ENCODE peak calls at places on chromosomes 11 and 22, in eight cellular contexts. One of them, this sample, is unnamed.

GRCh38 chr22:24392218-24392931 is 35.0 kb upstream of the ADORA2A start:
- DNase-seq in activated T-cell treated with anti-CD3 and anti-CD28 coated beads for 48 hours: no peak
- DNase-seq in chondrocyte: no peak
- DNase-seq in uterus: no peak
- DNase-seq in left ventricle myocardium superior: no peak
- DNase-seq in stimulated activated CD8-positive, alpha-beta memory T cell treated with anti-CD3 and anti-CD28 coated beads, Interleukin-7, amount 100 ng/mL, for 24 hours: no peak
- DNase-seq in glomerular endothelial cell: no peak
- DNase-seq in MV-4-11: no peak
- DNase-seq in this sample: no peak

GRCh38 chr22:48607901-48608650 is 1219.6 kb downstream of the BRD1 start:
- DNase-seq in activated T-cell treated with anti-CD3 and anti-CD28 coated beads for 48 hours: no peak
- DNase-seq in chondrocyte: no peak
- DNase-seq in uterus: no peak
- DNase-seq in left ventricle myocardium superior: no peak
- DNase-seq in stimulated activated CD8-positive, alpha-beta memory T cell treated with anti-CD3 and anti-CD28 coated beads, Interleukin-7, amount 100 ng/mL, for 24 hours: no peak
- DNase-seq in glomerular endothelial cell: no peak
- DNase-seq in MV-4-11: peak; percentile 60
- DNase-seq in this sample: no peak

GRCh38 chr11:128727811-128728431 is 34.0 kb downstream of the FLI1 start:
- DNase-seq in activated T-cell treated with anti-CD3 and anti-CD28 coated beads for 48 hours: no peak
- DNase-seq in chondrocyte: no peak
- DNase-seq in uterus: no peak
- DNase-seq in left ventricle myocardium superior: no peak
- DNase-seq in stimulated activated CD8-positive, alpha-beta memory T cell treated with anti-CD3 and anti-CD28 coated beads, Interleukin-7, amount 100 ng/mL, for 24 hours: no peak
- DNase-seq in glomerular endothelial cell: no peak
- DNase-seq in MV-4-11: peak; percentile 15
- DNase-seq in this sample: no peak

GRCh38 chr11:81377418-81377817 is 1356.2 kb downstream of the FAM181B start:
- DNase-seq in activated T-cell treated with anti-CD3 and anti-CD28 coated beads for 48 hours: no peak
- DNase-seq in chondrocyte: no peak
- DNase-seq in uterus: no peak
- DNase-seq in left ventricle myocardium superior: no peak
- DNase-seq in stimulated activated CD8-positive, alpha-beta memory T cell treated with anti-CD3 and anti-CD28 coated beads, Interleukin-7, amount 100 ng/mL, for 24 hours: no peak
- DNase-seq in glomerular endothelial cell: no peak
- DNase-seq in MV-4-11: no peak
- DNase-seq in this sample: no peak

GRCh38 chr22:47757741-47758140 is 995.3 kb downstream of the TBC1D22A start:
- DNase-seq in activated T-cell treated with anti-CD3 and anti-CD28 coated beads for 48 hours: no peak
- DNase-seq in chondrocyte: no peak
- DNase-seq in uterus: no peak
- DNase-seq in left ventricle myocardium superior: no peak
- DNase-seq in stimulated activated CD8-positive, alpha-beta memory T cell treated with anti-CD3 and anti-CD28 coated beads, Interleukin-7, amount 100 ng/mL, for 24 hours: no peak
- DNase-seq in glomerular endothelial cell: no peak
- DNase-seq in MV-4-11: no peak
- DNase-seq in this sample: no peak

GRCh38 chr22:41913040-41913719 is 1.7 kb downstream of the SHISA8 start:
- DNase-seq in activated T-cell treated with anti-CD3 and anti-CD28 coated beads for 48 hours: no peak
- DNase-seq in chondrocyte: no peak
- DNase-seq in uterus: no peak
- DNase-seq in left ventricle myocardium superior: no peak
- DNase-seq in stimulated activated CD8-positive, alpha-beta memory T cell treated with anti-CD3 and anti-CD28 coated beads, Interleukin-7, amount 100 ng/mL, for 24 hours: no peak
- DNase-seq in glomerular endothelial cell: no peak
- DNase-seq in MV-4-11: no peak
- DNase-seq in this sample: no peak

GRCh38 chr11:69562816-69563215 is 78.1 kb upstream of the CCND1 start:
- DNase-seq in activated T-cell treated with anti-CD3 and anti-CD28 coated beads for 48 hours: no peak
- DNase-seq in chondrocyte: peak; percentile 40
- DNase-seq in uterus: no peak
- DNase-seq in left ventricle myocardium superior: no peak
- DNase-seq in stimulated activated CD8-positive, alpha-beta memory T cell treated with anti-CD3 and anti-CD28 coated beads, Interleukin-7, amount 100 ng/mL, for 24 hours: no peak
- DNase-seq in glomerular endothelial cell: no peak
- DNase-seq in MV-4-11: no peak
- DNase-seq in this sample: no peak

GRCh38 chr11:67269401-67270255 is 3.4 kb downstream of the GRK2 start:
- DNase-seq in activated T-cell treated with anti-CD3 and anti-CD28 coated beads for 48 hours: no peak
- DNase-seq in chondrocyte: peak; percentile 61
- DNase-seq in uterus: peak; percentile 21
- DNase-seq in left ventricle myocardium superior: peak; percentile 56
- DNase-seq in stimulated activated CD8-positive, alpha-beta memory T cell treated with anti-CD3 and anti-CD28 coated beads, Interleukin-7, amount 100 ng/mL, for 24 hours: no peak
- DNase-seq in glomerular endothelial cell: no peak
- DNase-seq in MV-4-11: peak; percentile 27
- DNase-seq in this sample: peak; percentile 36

GRCh38 chr11:64874308-64874707 is 4.1 kb downstream of the EHD1 start:
- DNase-seq in activated T-cell treated with anti-CD3 and anti-CD28 coated beads for 48 hours: no peak
- DNase-seq in chondrocyte: no peak
- DNase-seq in uterus: no peak
- DNase-seq in left ventricle myocardium superior: peak; percentile 62
- DNase-seq in stimulated activated CD8-positive, alpha-beta memory T cell treated with anti-CD3 and anti-CD28 coated beads, Interleukin-7, amount 100 ng/mL, for 24 hours: no peak
- DNase-seq in glomerular endothelial cell: no peak
- DNase-seq in MV-4-11: peak; percentile 48
- DNase-seq in this sample: no peak

GRCh38 chr22:50027639-50028537 is 15.3 kb upstream of the IL17REL start:
- DNase-seq in activated T-cell treated with anti-CD3 and anti-CD28 coated beads for 48 hours: no peak
- DNase-seq in chondrocyte: no peak
- DNase-seq in uterus: no peak
- DNase-seq in left ventricle myocardium superior: no peak
- DNase-seq in stimulated activated CD8-positive, alpha-beta memory T cell treated with anti-CD3 and anti-CD28 coated beads, Interleukin-7, amount 100 ng/mL, for 24 hours: no peak
- DNase-seq in glomerular endothelial cell: no peak
- DNase-seq in MV-4-11: peak; percentile 75
- DNase-seq in this sample: no peak

GRCh38 chr11:57421066-57421465 is 5.9 kb downstream of the SLC43A3 start:
- DNase-seq in activated T-cell treated with anti-CD3 and anti-CD28 coated beads for 48 hours: no peak
- DNase-seq in chondrocyte: no peak
- DNase-seq in uterus: no peak
- DNase-seq in left ventricle myocardium superior: no peak
- DNase-seq in stimulated activated CD8-positive, alpha-beta memory T cell treated with anti-CD3 and anti-CD28 coated beads, Interleukin-7, amount 100 ng/mL, for 24 hours: no peak
- DNase-seq in glomerular endothelial cell: no peak
- DNase-seq in MV-4-11: no peak
- DNase-seq in this sample: no peak

GRCh38 chr11:8719260-8720190 is 36.9 kb downstream of the RPL27A start:
- DNase-seq in activated T-cell treated with anti-CD3 and anti-CD28 coated beads for 48 hours: no peak
- DNase-seq in chondrocyte: no peak
- DNase-seq in uterus: peak; percentile 79
- DNase-seq in left ventricle myocardium superior: peak; percentile 66
- DNase-seq in stimulated activated CD8-positive, alpha-beta memory T cell treated with anti-CD3 and anti-CD28 coated beads, Interleukin-7, amount 100 ng/mL, for 24 hours: no peak
- DNase-seq in glomerular endothelial cell: no peak
- DNase-seq in MV-4-11: no peak
- DNase-seq in this sample: peak; percentile 67

GRCh38 chr11:66710384-66710930 is 18.6 kb downstream of the SPTBN2 start:
- DNase-seq in activated T-cell treated with anti-CD3 and anti-CD28 coated beads for 48 hours: no peak
- DNase-seq in chondrocyte: no peak
- DNase-seq in uterus: no peak
- DNase-seq in left ventricle myocardium superior: no peak
- DNase-seq in stimulated activated CD8-positive, alpha-beta memory T cell treated with anti-CD3 and anti-CD28 coated beads, Interleukin-7, amount 100 ng/mL, for 24 hours: no peak
- DNase-seq in glomerular endothelial cell: no peak
- DNase-seq in MV-4-11: no peak
- DNase-seq in this sample: no peak

GRCh38 chr11:21861314-21861713 is 331.6 kb upstream of the ANO5 start:
- DNase-seq in activated T-cell treated with anti-CD3 and anti-CD28 coated beads for 48 hours: no peak
- DNase-seq in chondrocyte: no peak
- DNase-seq in uterus: no peak
- DNase-seq in left ventricle myocardium superior: no peak
- DNase-seq in stimulated activated CD8-positive, alpha-beta memory T cell treated with anti-CD3 and anti-CD28 coated beads, Interleukin-7, amount 100 ng/mL, for 24 hours: no peak
- DNase-seq in glomerular endothelial cell: no peak
- DNase-seq in MV-4-11: no peak
- DNase-seq in this sample: no peak

GRCh38 chr11:86162257-86162656 is 82.3 kb upstream of the EED start:
- DNase-seq in activated T-cell treated with anti-CD3 and anti-CD28 coated beads for 48 hours: no peak
- DNase-seq in chondrocyte: no peak
- DNase-seq in uterus: peak; percentile 36
- DNase-seq in left ventricle myocardium superior: peak; percentile 46
- DNase-seq in stimulated activated CD8-positive, alpha-beta memory T cell treated with anti-CD3 and anti-CD28 coated beads, Interleukin-7, amount 100 ng/mL, for 24 hours: no peak
- DNase-seq in glomerular endothelial cell: no peak
- DNase-seq in MV-4-11: peak; percentile 96
- DNase-seq in this sample: peak; percentile 53

GRCh38 chr22:24421428-24421931 is 5.9 kb upstream of the ADORA2A start:
- DNase-seq in activated T-cell treated with anti-CD3 and anti-CD28 coated beads for 48 hours: no peak
- DNase-seq in chondrocyte: no peak
- DNase-seq in uterus: no peak
- DNase-seq in left ventricle myocardium superior: peak; percentile 25
- DNase-seq in stimulated activated CD8-positive, alpha-beta memory T cell treated with anti-CD3 and anti-CD28 coated beads, Interleukin-7, amount 100 ng/mL, for 24 hours: no peak
- DNase-seq in glomerular endothelial cell: no peak
- DNase-seq in MV-4-11: no peak
- DNase-seq in this sample: no peak

GRCh38 chr22:30080805-30081204 is 541 bp downstream of the HORMAD2 start:
- DNase-seq in activated T-cell treated with anti-CD3 and anti-CD28 coated beads for 48 hours: no peak
- DNase-seq in chondrocyte: no peak
- DNase-seq in uterus: no peak
- DNase-seq in left ventricle myocardium superior: no peak
- DNase-seq in stimulated activated CD8-positive, alpha-beta memory T cell treated with anti-CD3 and anti-CD28 coated beads, Interleukin-7, amount 100 ng/mL, for 24 hours: no peak
- DNase-seq in glomerular endothelial cell: no peak
- DNase-seq in MV-4-11: no peak
- DNase-seq in this sample: no peak

GRCh38 chr11:76251576-76251975 is 45.3 kb upstream of the WNT11 start:
- DNase-seq in activated T-cell treated with anti-CD3 and anti-CD28 coated beads for 48 hours: no peak
- DNase-seq in chondrocyte: no peak
- DNase-seq in uterus: no peak
- DNase-seq in left ventricle myocardium superior: no peak
- DNase-seq in stimulated activated CD8-positive, alpha-beta memory T cell treated with anti-CD3 and anti-CD28 coated beads, Interleukin-7, amount 100 ng/mL, for 24 hours: no peak
- DNase-seq in glomerular endothelial cell: no peak
- DNase-seq in MV-4-11: peak; percentile 86
- DNase-seq in this sample: no peak

GRCh38 chr22:47597041-47597440 is 834.6 kb downstream of the TBC1D22A start:
- DNase-seq in activated T-cell treated with anti-CD3 and anti-CD28 coated beads for 48 hours: no peak
- DNase-seq in chondrocyte: peak; percentile 33
- DNase-seq in uterus: no peak
- DNase-seq in left ventricle myocardium superior: no peak
- DNase-seq in stimulated activated CD8-positive, alpha-beta memory T cell treated with anti-CD3 and anti-CD28 coated beads, Interleukin-7, amount 100 ng/mL, for 24 hours: no peak
- DNase-seq in glomerular endothelial cell: no peak
- DNase-seq in MV-4-11: no peak
- DNase-seq in this sample: no peak

GRCh38 chr22:23696326-23696851 is 5.6 kb downstream of the RGL4 start:
- DNase-seq in activated T-cell treated with anti-CD3 and anti-CD28 coated beads for 48 hours: peak; percentile 66
- DNase-seq in chondrocyte: peak; percentile 85
- DNase-seq in uterus: no peak
- DNase-seq in left ventricle myocardium superior: no peak
- DNase-seq in stimulated activated CD8-positive, alpha-beta memory T cell treated with anti-CD3 and anti-CD28 coated beads, Interleukin-7, amount 100 ng/mL, for 24 hours: peak; percentile 46
- DNase-seq in glomerular endothelial cell: no peak
- DNase-seq in MV-4-11: peak; percentile 88
- DNase-seq in this sample: no peak

GRCh38 chr11:128532016-128532570 is 55.3 kb downstream of the ETS1 start:
- DNase-seq in activated T-cell treated with anti-CD3 and anti-CD28 coated beads for 48 hours: no peak
- DNase-seq in chondrocyte: no peak
- DNase-seq in uterus: no peak
- DNase-seq in left ventricle myocardium superior: no peak
- DNase-seq in stimulated activated CD8-positive, alpha-beta memory T cell treated with anti-CD3 and anti-CD28 coated beads, Interleukin-7, amount 100 ng/mL, for 24 hours: no peak
- DNase-seq in glomerular endothelial cell: no peak
- DNase-seq in MV-4-11: no peak
- DNase-seq in this sample: no peak

GRCh38 chr11:65821107-65821506 is 12.7 kb upstream of the SNX32 start:
- DNase-seq in activated T-cell treated with anti-CD3 and anti-CD28 coated beads for 48 hours: no peak
- DNase-seq in chondrocyte: no peak
- DNase-seq in uterus: no peak
- DNase-seq in left ventricle myocardium superior: no peak
- DNase-seq in stimulated activated CD8-positive, alpha-beta memory T cell treated with anti-CD3 and anti-CD28 coated beads, Interleukin-7, amount 100 ng/mL, for 24 hours: no peak
- DNase-seq in glomerular endothelial cell: no peak
- DNase-seq in MV-4-11: no peak
- DNase-seq in this sample: no peak

GRCh38 chr11:117535201-117535869 is 207.7 kb downstream of the CEP164 start:
- DNase-seq in activated T-cell treated with anti-CD3 and anti-CD28 coated beads for 48 hours: no peak
- DNase-seq in chondrocyte: no peak
- DNase-seq in uterus: peak; percentile 50
- DNase-seq in left ventricle myocardium superior: peak; percentile 78
- DNase-seq in stimulated activated CD8-positive, alpha-beta memory T cell treated with anti-CD3 and anti-CD28 coated beads, Interleukin-7, amount 100 ng/mL, for 24 hours: no peak
- DNase-seq in glomerular endothelial cell: no peak
- DNase-seq in MV-4-11: peak; percentile 59
- DNase-seq in this sample: peak; percentile 46

GRCh38 chr11:77312107-77312506 is 10.6 kb upstream of the GDPD4 start:
- DNase-seq in activated T-cell treated with anti-CD3 and anti-CD28 coated beads for 48 hours: no peak
- DNase-seq in chondrocyte: no peak
- DNase-seq in uterus: no peak
- DNase-seq in left ventricle myocardium superior: no peak
- DNase-seq in stimulated activated CD8-positive, alpha-beta memory T cell treated with anti-CD3 and anti-CD28 coated beads, Interleukin-7, amount 100 ng/mL, for 24 hours: no peak
- DNase-seq in glomerular endothelial cell: no peak
- DNase-seq in MV-4-11: no peak
- DNase-seq in this sample: no peak

GRCh38 chr11:68581901-68582300 is 102.4 kb upstream of the GAL start:
- DNase-seq in activated T-cell treated with anti-CD3 and anti-CD28 coated beads for 48 hours: no peak
- DNase-seq in chondrocyte: no peak
- DNase-seq in uterus: no peak
- DNase-seq in left ventricle myocardium superior: no peak
- DNase-seq in stimulated activated CD8-positive, alpha-beta memory T cell treated with anti-CD3 and anti-CD28 coated beads, Interleukin-7, amount 100 ng/mL, for 24 hours: no peak
- DNase-seq in glomerular endothelial cell: no peak
- DNase-seq in MV-4-11: no peak
- DNase-seq in this sample: no peak

GRCh38 chr11:76830639-76831312 is 29.9 kb upstream of the ACER3 start:
- DNase-seq in activated T-cell treated with anti-CD3 and anti-CD28 coated beads for 48 hours: no peak
- DNase-seq in chondrocyte: no peak
- DNase-seq in uterus: no peak
- DNase-seq in left ventricle myocardium superior: no peak
- DNase-seq in stimulated activated CD8-positive, alpha-beta memory T cell treated with anti-CD3 and anti-CD28 coated beads, Interleukin-7, amount 100 ng/mL, for 24 hours: no peak
- DNase-seq in glomerular endothelial cell: no peak
- DNase-seq in MV-4-11: no peak
- DNase-seq in this sample: no peak

GRCh38 chr22:21697866-21698265 is 32.1 kb downstream of the PPIL2 start:
- DNase-seq in activated T-cell treated with anti-CD3 and anti-CD28 coated beads for 48 hours: no peak
- DNase-seq in chondrocyte: no peak
- DNase-seq in uterus: no peak
- DNase-seq in left ventricle myocardium superior: no peak
- DNase-seq in stimulated activated CD8-positive, alpha-beta memory T cell treated with anti-CD3 and anti-CD28 coated beads, Interleukin-7, amount 100 ng/mL, for 24 hours: no peak
- DNase-seq in glomerular endothelial cell: no peak
- DNase-seq in MV-4-11: no peak
- DNase-seq in this sample: no peak

GRCh38 chr22:36775589-36775965 is 342 bp downstream of the IFT27 start:
- DNase-seq in activated T-cell treated with anti-CD3 and anti-CD28 coated beads for 48 hours: peak; percentile 4
- DNase-seq in chondrocyte: no peak
- DNase-seq in uterus: peak; percentile 54
- DNase-seq in left ventricle myocardium superior: peak; percentile 56
- DNase-seq in stimulated activated CD8-positive, alpha-beta memory T cell treated with anti-CD3 and anti-CD28 coated beads, Interleukin-7, amount 100 ng/mL, for 24 hours: no peak
- DNase-seq in glomerular endothelial cell: no peak
- DNase-seq in MV-4-11: no peak
- DNase-seq in this sample: peak; percentile 40

GRCh38 chr11:74701351-74701750 is 29.9 kb downstream of the CHRDL2 start:
- DNase-seq in activated T-cell treated with anti-CD3 and anti-CD28 coated beads for 48 hours: no peak
- DNase-seq in chondrocyte: no peak
- DNase-seq in uterus: no peak
- DNase-seq in left ventricle myocardium superior: no peak
- DNase-seq in stimulated activated CD8-positive, alpha-beta memory T cell treated with anti-CD3 and anti-CD28 coated beads, Interleukin-7, amount 100 ng/mL, for 24 hours: no peak
- DNase-seq in glomerular endothelial cell: no peak
- DNase-seq in MV-4-11: no peak
- DNase-seq in this sample: no peak

GRCh38 chr11:34891611-34892010 is 24.6 kb downstream of the APIP start:
- DNase-seq in activated T-cell treated with anti-CD3 and anti-CD28 coated beads for 48 hours: no peak
- DNase-seq in chondrocyte: no peak
- DNase-seq in uterus: no peak
- DNase-seq in left ventricle myocardium superior: no peak
- DNase-seq in stimulated activated CD8-positive, alpha-beta memory T cell treated with anti-CD3 and anti-CD28 coated beads, Interleukin-7, amount 100 ng/mL, for 24 hours: no peak
- DNase-seq in glomerular endothelial cell: no peak
- DNase-seq in MV-4-11: no peak
- DNase-seq in this sample: no peak

GRCh38 chr11:118230088-118230487 is 5.3 kb upstream of the JAML start:
- DNase-seq in activated T-cell treated with anti-CD3 and anti-CD28 coated beads for 48 hours: no peak
- DNase-seq in chondrocyte: no peak
- DNase-seq in uterus: no peak
- DNase-seq in left ventricle myocardium superior: no peak
- DNase-seq in stimulated activated CD8-positive, alpha-beta memory T cell treated with anti-CD3 and anti-CD28 coated beads, Interleukin-7, amount 100 ng/mL, for 24 hours: no peak
- DNase-seq in glomerular endothelial cell: no peak
- DNase-seq in MV-4-11: no peak
- DNase-seq in this sample: no peak

GRCh38 chr11:31768744-31769143 is 42.4 kb downstream of the PAX6 start:
- DNase-seq in activated T-cell treated with anti-CD3 and anti-CD28 coated beads for 48 hours: no peak
- DNase-seq in chondrocyte: no peak
- DNase-seq in uterus: no peak
- DNase-seq in left ventricle myocardium superior: no peak
- DNase-seq in stimulated activated CD8-positive, alpha-beta memory T cell treated with anti-CD3 and anti-CD28 coated beads, Interleukin-7, amount 100 ng/mL, for 24 hours: no peak
- DNase-seq in glomerular endothelial cell: no peak
- DNase-seq in MV-4-11: no peak
- DNase-seq in this sample: no peak

This sample was measured in left cardiac atrium.